ENCODE peak calls at places on chromosome 13, in ten cellular contexts. D is uterus; Z is choroid plexus epithelial cell; C is neural progenitor cell; R is Calu3; O is endothelial cell; V is mammary epithelial cell; E is fibroblast of lung; Y is CD8-positive, alpha-beta T cell; H is adrenal gland. X is an unnamed sample.

GRCh38 chr13:71079638-71080037 is 787.4 kb downstream of the DACH1 start:
- DNase-seq in R (no peak), O (no peak), C (no peak), V (no peak), Y (no peak), Z (peak; percentile 1), H (no peak), D (no peak), E (peak; percentile 7), X (no peak)

GRCh38 chr13:95030948-95031347 is 270.3 kb downstream of the ABCC4 start:
- DNase-seq in R (no peak), D (no peak), Z (no peak), H (no peak), C (no peak), O (no peak), V (no peak), Y (no peak), E (no peak), X (no peak)

GRCh38 chr13:99086149-99086868 is 108.4 kb upstream of the DOCK9 start:
- DNase-seq in Y (peak; percentile 70), R (peak; percentile 24), V (peak; percentile 64), E (peak; percentile 65), C (peak; percentile 87), O (peak; percentile 53), Z (peak; percentile 36), H (peak; percentile 69), D (peak; percentile 55), X (no peak)

GRCh38 chr13:71590654-71591148 is 276.3 kb downstream of the DACH1 start:
- DNase-seq in R (no peak), Y (no peak), Z (no peak), O (no peak), V (no peak), E (no peak), C (peak; percentile 25), D (no peak), H (no peak), X (no peak)

GRCh38 chr13:99196466-99197256 is 4.0 kb upstream of the UBAC2 start:
- DNase-seq in E (no peak), O (no peak), D (no peak), R (no peak), Y (no peak), C (no peak), H (no peak), Z (peak; percentile 30), V (peak; percentile 27), X (no peak)

GRCh38 chr13:114102521-114103288 is 29.7 kb downstream of the RASA3 start:
- DNase-seq in Z (no peak), E (no peak), Y (no peak), H (no peak), D (peak; percentile 15), R (no peak), V (no peak), C (no peak), O (no peak), X (no peak)

GRCh38 chr13:31159306-31159705 is 2.4 kb downstream of the HSPH1 start:
- DNase-seq in E (peak; percentile 22), D (no peak), R (no peak), Y (no peak), H (no peak), O (no peak), Z (no peak), C (no peak), V (peak; percentile 5), X (no peak)

GRCh38 chr13:75751350-75751749 is 115.2 kb downstream of the LMO7 start:
- DNase-seq in Z (no peak), D (no peak), E (no peak), V (no peak), Y (no peak), C (no peak), H (no peak), R (no peak), O (no peak), X (no peak)

GRCh38 chr13:100130092-100130491 is 41.2 kb downstream of the PCCA start:
- DNase-seq in Z (no peak), E (peak; percentile 62), V (no peak), H (no peak), C (no peak), O (no peak), D (no peak), R (no peak), Y (no peak), X (no peak)

GRCh38 chr13:73938375-73939070 is 195.7 kb downstream of the KLF12 start:
- DNase-seq in H (no peak), Y (no peak), Z (peak; percentile 95), E (peak; percentile 95), D (no peak), R (no peak), V (peak; percentile 78), C (no peak), O (no peak), X (peak; percentile 49)

GRCh38 chr13:72782717-72783116 is 784 bp downstream of the PIBF1 start:
- DNase-seq in O (no peak), Z (peak; percentile 22), Y (no peak), V (peak; percentile 12), C (peak; percentile 2), H (no peak), E (peak; percentile 50), R (no peak), D (no peak), X (no peak)

GRCh38 chr13:87498681-87499080 is 172.5 kb upstream of the SLITRK5 start:
- DNase-seq in Z (peak; percentile 13), V (peak; percentile 1), Y (no peak), E (peak; percentile 16), C (peak; percentile 49), D (no peak), R (no peak), H (no peak), O (peak; percentile 50), X (no peak)

GRCh38 chr13:30307194-30307965 is at the start of gene KATNAL1:
- DNase-seq in R (peak; percentile 54), C (peak; percentile 90), O (peak; percentile 62), D (peak; percentile 88), V (no peak), Y (peak; percentile 70), E (peak; percentile 66), H (peak; percentile 89), Z (peak; percentile 76), X (peak; percentile 25)

GRCh38 chr13:53778937-53779336 is 750.3 kb downstream of the OLFM4 start:
- DNase-seq in Y (no peak), E (no peak), R (no peak), C (no peak), H (no peak), D (no peak), O (no peak), Z (no peak), V (no peak), X (no peak)
- TF ChIP-seq CTCF in Y (no peak), E (no peak), R (no peak), C (peak; percentile 37), H (no peak), D (no peak), O (no peak), Z (no peak), V (no peak), X (no peak)

DNA sequence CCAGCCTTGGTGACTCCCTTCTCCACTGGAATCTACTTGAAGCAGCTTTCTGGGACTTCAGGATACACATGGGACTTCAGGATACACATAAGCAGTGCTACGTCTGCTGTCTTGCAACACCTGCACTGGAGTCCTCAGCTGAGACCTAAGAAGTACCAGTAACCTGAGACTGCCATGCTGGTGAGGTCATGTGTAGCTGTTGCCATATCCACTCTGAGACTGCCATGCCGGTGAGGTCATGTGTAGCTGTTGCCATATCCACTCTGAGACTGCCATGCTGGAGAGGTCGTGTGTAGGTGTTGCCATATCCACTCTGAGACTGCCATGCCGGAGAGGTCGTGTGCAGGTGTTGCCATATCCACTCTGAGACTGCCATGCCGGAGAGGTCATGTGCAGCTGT is 937.9 kb downstream of the EFNB2 start:
- DNase-seq in R (no peak), D (no peak), O (no peak), E (no peak), H (no peak), C (no peak), Y (no peak), Z (no peak), V (no peak), X (no peak)
- TF ChIP-seq CTCF in R (no peak), D (no peak), O (no peak), E (no peak), H (no peak), C (no peak), Y (no peak), Z (no peak), V (no peak), X (no peak)

GRCh38 chr13:85900521-85900920 is 101.3 kb upstream of the SLITRK6 start:
- DNase-seq in Y (no peak), E (no peak), H (no peak), C (no peak), V (no peak), Z (no peak), O (no peak), D (no peak), R (no peak), X (no peak)

DNA sequence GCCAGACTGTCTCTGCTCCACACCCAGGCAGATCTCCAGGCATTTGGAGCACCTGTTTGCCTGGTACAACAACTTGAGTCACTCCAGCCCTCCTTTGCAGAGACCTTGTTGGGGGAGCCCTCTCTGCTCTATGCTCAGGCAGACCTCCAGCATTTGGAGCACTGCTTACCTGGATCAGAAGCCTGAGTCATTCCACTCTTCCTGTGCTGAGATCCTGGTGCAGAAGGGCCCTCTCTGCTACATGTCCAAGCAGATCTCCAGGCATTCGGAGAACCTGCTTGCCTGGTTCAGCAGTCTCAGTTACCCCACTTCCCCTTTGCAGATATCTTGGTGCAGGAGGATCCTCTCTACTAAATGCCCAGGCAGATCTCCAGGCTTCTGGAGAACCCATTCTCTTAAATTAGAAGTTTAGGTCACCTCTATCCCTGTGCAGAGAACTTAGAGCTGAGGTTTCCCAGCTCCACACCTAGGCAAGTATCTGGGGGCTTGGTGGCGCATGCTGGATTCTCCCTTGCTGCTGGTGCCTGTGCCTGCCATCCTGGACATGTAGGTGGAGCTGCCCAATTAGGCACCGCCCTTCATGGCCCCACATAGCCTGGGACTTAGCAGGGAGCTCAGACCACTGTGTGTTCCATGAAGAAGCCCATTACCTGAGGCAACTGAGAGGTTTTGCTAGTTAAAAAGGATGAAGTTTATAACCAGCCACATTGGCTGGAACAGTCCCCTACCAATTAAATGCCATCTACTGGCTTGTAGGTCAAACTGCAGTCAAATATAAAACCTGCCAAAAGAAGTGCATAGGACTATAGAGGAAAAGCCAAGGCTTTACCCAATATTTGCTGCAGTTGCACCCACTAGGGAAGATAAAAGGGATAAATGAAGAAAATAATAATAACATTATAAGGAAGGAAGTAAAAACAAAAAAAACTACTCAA is 97.6 kb upstream of the SLITRK6 start:
- DNase-seq in R (no peak), O (no peak), Y (no peak), E (no peak), C (peak; percentile 3), D (no peak), Z (peak; percentile 15), H (no peak), V (peak; percentile 82), X (no peak)
- TF ChIP-seq CTCF in R (no peak), O (peak; percentile 12), Y (no peak), E (peak; percentile 12), C (peak; percentile 50), D (no peak), Z (peak; percentile 43), H (no peak), V (peak; percentile 39), X (no peak)

DNA sequence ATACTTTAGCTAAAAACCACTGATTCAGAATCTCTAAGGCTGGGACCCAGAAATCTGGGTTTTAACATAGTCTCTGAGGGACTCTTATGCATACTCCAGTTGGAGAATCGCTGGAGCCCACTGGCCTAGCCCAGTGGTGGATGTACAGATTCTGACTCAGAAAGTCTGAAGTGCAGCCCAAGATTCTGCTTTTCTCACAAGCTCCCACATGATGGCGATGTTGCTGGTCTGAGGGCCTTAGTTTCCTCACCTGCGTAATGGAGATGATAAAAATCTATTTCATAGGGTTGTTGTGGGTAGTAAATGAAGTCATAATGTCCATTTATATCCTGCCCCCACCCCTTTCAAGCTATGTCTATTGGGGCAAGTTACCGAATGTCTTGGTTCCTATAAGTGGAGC is 7.7 kb upstream of the CDADC1 start:
- DNase-seq in C (peak; percentile 39), V (peak; percentile 39), R (peak; percentile 16), H (no peak), Z (peak; percentile 64), D (no peak), O (peak; percentile 14), E (peak; percentile 35), Y (peak; percentile 29), X (no peak)
- TF ChIP-seq CTCF in C (peak; percentile 59), V (peak; percentile 70), R (peak; percentile 25), H (peak; percentile 57), Z (peak; percentile 84), D (no peak), O (no peak), E (peak; percentile 74), Y (peak; percentile 43), X (peak; percentile 59)

X was measured in AG09319.